ENCODE peak calls at places on chromosomes 11 and 22, in ten cellular contexts. C, I, M, E, K, J, O, N, B and D are unnamed samples.

GRCh38 chr22:22881116-22882032 is 6.2 kb upstream of the IGLL5 start:
- DNase-seq in C (no peak), I (no peak), M (no peak), E (peak), K (no peak), J (no peak), O (peak), N (no peak), B (no peak), D (peak)

GRCh38 chr11:692824-693414 is 2.1 kb downstream of the DEAF1 start:
- DNase-seq in C (no peak), I (peak), M (peak), E (no peak), K (no peak), J (no peak), O (no peak), N (no peak), B (no peak), D (no peak)

GRCh38 chr11:109859325-109859724 is 233.9 kb upstream of the ZC3H12C start:
- DNase-seq in C (no peak), I (peak), M (no peak), E (no peak), K (no peak), J (peak), O (no peak), N (peak), B (peak), D (no peak)

GRCh38 chr11:20067665-20068064 is 92.6 kb downstream of the DBX1 start:
- DNase-seq in C (no peak), I (no peak), M (no peak), E (no peak), K (no peak), J (no peak), O (no peak), N (no peak), B (no peak), D (no peak)

GRCh38 chr11:78270993-78271392 is 82.3 kb downstream of the USP35 start:
- DNase-seq in C (no peak), I (no peak), M (no peak), E (no peak), K (no peak), J (no peak), O (no peak), N (no peak), B (no peak), D (no peak)

GRCh38 chr11:121866822-121867221 is 249.2 kb downstream of the BLID start:
- DNase-seq in C (no peak), I (no peak), M (no peak), E (no peak), K (no peak), J (no peak), O (no peak), N (no peak), B (no peak), D (no peak)

GRCh38 chr22:19527861-19528417 is 3.7 kb upstream of the CLDN5 start:
- DNase-seq in C (no peak), I (peak), M (no peak), E (no peak), K (no peak), J (no peak), O (no peak), N (no peak), B (no peak), D (no peak)

GRCh38 chr11:2441171-2441570 is 3.1 kb downstream of the TRPM5 start:
- DNase-seq in C (peak), I (no peak), M (no peak), E (no peak), K (no peak), J (no peak), O (no peak), N (no peak), B (no peak), D (no peak)

GRCh38 chr11:111720801-111721494 is 45.2 kb downstream of the PPP2R1B start:
- DNase-seq in C (no peak), I (no peak), M (no peak), E (no peak), K (no peak), J (no peak), O (no peak), N (no peak), B (no peak), D (no peak)

GRCh38 chr11:111714522-111714921 is 51.7 kb downstream of the PPP2R1B start:
- DNase-seq in C (no peak), I (no peak), M (no peak), E (peak), K (no peak), J (no peak), O (no peak), N (no peak), B (no peak), D (no peak)

GRCh38 chr11:111719379-111719778 is 46.8 kb downstream of the PPP2R1B start:
- DNase-seq in C (no peak), I (peak), M (no peak), E (no peak), K (no peak), J (no peak), O (no peak), N (no peak), B (no peak), D (no peak)

GRCh38 chr11:111715142-111715816 is 50.9 kb downstream of the PPP2R1B start:
- DNase-seq in C (no peak), I (no peak), M (no peak), E (peak), K (no peak), J (no peak), O (no peak), N (no peak), B (no peak), D (no peak)

DNA sequence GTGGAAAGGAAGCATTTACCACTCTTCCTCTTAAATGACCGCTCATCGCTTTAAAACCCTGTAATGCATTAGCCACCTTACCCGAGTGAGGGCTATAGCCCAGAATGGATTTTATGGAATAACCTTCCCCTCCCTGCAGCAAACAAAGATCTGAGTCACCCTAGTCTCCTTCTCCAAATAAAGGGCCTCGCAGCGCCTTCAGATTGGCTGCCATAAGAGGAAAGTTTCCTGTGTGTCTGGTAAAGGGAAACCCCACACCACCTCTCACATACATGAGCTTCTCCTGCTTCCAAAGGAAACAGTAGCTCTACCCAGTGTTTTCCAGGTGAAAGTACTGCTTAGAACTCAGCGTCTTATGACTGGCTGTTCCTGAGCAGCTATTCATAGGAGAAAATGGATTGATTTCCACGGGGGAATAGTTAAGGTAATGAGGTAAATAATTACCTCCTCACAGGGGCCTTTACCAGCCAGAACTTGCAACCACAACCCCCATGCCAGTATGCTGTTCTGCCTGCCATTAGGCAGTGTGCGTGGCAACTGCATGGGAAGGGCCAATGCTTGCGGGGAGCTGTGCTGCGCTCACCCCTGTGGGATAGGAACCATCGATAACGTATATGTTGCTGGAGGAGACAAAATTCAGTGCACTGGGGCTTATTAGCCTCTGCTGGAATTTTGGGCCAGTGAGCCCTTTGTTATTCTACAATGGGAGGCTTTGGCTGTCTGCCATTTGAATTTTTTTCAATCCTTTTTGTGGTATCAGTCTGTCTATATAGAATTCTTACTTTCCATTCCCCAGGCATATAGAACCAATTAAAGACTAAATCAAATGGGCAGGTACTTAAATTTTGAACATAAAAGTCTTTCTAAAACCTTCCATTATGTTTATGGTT is 47.5 kb downstream of the PPP2R1B start:
- DNase-seq in C (no peak), I (peak), M (no peak), E (no peak), K (peak), J (peak), O (no peak), N (no peak), B (no peak), D (no peak)
- TF ChIP-seq CTCF in C (no peak), I (no peak), M (no peak), E (no peak), K (no peak), J (no peak), O (no peak), N (no peak), B (no peak), D (no peak)

DNA sequence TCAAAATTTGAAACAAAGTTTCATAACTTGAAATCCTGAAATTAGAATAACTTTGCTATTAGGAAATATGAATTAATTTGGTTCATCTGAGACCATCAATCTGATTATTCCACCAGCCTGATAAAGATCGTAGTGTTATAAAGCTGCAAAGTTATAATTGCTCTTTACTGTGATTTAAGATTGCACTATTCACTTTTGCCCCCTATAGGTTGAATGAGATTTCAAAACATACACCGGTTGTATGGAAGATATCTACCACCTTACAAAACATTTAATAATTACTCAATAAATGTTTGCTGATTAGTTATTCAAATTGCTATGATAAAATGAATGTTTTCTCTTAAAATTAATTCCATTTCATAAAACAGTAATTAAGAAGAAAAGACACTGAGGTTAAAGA is 26.1 kb downstream of the APIP start:
- DNase-seq in C (no peak), I (no peak), M (no peak), E (no peak), K (no peak), J (peak), O (no peak), N (no peak), B (no peak), D (no peak)
- TF ChIP-seq CTCF in C (peak), I (peak), M (peak), E (peak), K (no peak), J (peak), O (peak), N (peak), B (peak), D (no peak)

DNA sequence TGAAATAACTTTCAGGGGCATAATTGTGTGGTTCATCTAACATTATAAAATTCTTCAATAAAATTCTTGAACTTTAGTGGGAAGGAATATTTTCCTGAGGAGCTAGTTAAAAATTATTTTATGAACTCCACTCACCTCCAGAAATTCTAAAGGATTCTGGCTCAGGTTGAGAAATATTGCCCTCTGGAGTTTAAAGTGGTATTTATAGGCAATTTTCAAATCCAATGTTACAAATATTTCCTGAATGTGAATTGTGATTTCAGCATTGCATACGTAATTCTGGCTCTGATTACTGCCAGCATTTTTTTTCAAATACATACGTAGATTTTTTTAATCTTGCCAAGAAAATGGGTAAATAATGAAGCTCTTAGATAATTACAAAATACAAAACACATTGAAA is 598.2 kb upstream of the ANO3 start:
- DNase-seq in C (no peak), I (no peak), M (no peak), E (no peak), K (no peak), J (peak), O (no peak), N (no peak), B (no peak), D (no peak)
- TF ChIP-seq CTCF in C (peak), I (no peak), M (no peak), E (peak), K (no peak), J (peak), O (no peak), N (no peak), B (peak), D (no peak)

GRCh38 chr22:36177160-36177559 is 16.6 kb upstream of the APOL3 start:
- DNase-seq in C (no peak), I (no peak), M (no peak), E (no peak), K (no peak), J (no peak), O (no peak), N (no peak), B (no peak), D (no peak)

GRCh38 chr22:36180928-36181327 is 20.4 kb upstream of the APOL3 start:
- DNase-seq in C (no peak), I (no peak), M (no peak), E (no peak), K (no peak), J (no peak), O (no peak), N (no peak), B (no peak), D (no peak)

GRCh38 chr22:36180038-36180880 is 19.7 kb upstream of the APOL3 start:
- DNase-seq in C (peak), I (peak), M (peak), E (peak), K (peak), J (peak), O (peak), N (peak), B (no peak), D (peak)

GRCh38 chr22:36171941-36172340 is 11.4 kb upstream of the APOL3 start:
- DNase-seq in C (no peak), I (no peak), M (no peak), E (no peak), K (no peak), J (no peak), O (no peak), N (no peak), B (no peak), D (no peak)

GRCh38 chr22:36175892-36176291 is 15.3 kb upstream of the APOL3 start:
- DNase-seq in C (no peak), I (no peak), M (no peak), E (no peak), K (no peak), J (no peak), O (no peak), N (no peak), B (no peak), D (no peak)
- TF ChIP-seq CTCF in C (no peak), I (no peak), M (no peak), E (no peak), K (no peak), J (no peak), O (no peak), N (peak), B (no peak), D (no peak)

DNA sequence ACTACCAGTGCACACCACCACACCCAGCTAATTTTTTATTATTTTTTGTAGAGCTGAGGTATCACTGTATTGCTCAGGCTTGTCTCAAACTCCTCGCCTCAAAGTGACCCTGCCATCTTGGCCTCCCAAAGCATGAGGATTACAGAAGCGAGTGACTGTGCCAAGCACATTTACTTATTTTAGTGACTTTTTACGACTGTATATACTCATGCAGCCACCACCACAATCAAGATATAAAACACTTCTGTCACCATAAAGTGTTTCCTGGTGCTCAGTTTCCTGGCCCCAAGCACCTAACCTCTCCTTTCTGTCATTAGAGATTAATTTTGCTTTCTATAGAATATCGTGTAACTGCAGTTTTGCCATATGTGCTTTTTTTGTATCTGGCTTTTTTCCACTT is 25.9 kb downstream of the ELP4 start:
- DNase-seq in C (no peak), I (no peak), M (no peak), E (no peak), K (no peak), J (no peak), O (no peak), N (no peak), B (no peak), D (no peak)
- TF ChIP-seq CTCF in C (no peak), I (no peak), M (no peak), E (no peak), K (no peak), J (no peak), O (no peak), N (no peak), B (no peak), D (no peak)